ENCODE peak calls at places on chromosomes 1 and 21, in four cellular contexts. H is H1, Z is H9, M is IMR-90. G is an unnamed sample.

GRCh38 chr1:152169356-152170025 is 10.5 kb upstream of the RPTN start:
- DNase-seq in M (no peak), H (no peak), Z (no peak), G (no peak)

GRCh38 chr1:147287133-147287865 is 44.8 kb downstream of the CHD1L start:
- DNase-seq in M (peak), H (no peak), Z (no peak), G (no peak)

GRCh38 chr1:33684346-33685122 is 179.3 kb upstream of the HMGB4 start:
- DNase-seq in Z (no peak), M (no peak), H (no peak), G (no peak)

GRCh38 chr1:153818876-153819275 is 43.7 kb downstream of the SLC27A3 start:
- DNase-seq in H (no peak), Z (no peak), M (no peak), G (no peak)

GRCh38 chr1:226125831-226126230 is 60.7 kb downstream of the ACBD3 start:
- DNase-seq in M (no peak), H (no peak), Z (no peak), G (no peak)

GRCh38 chr1:207825719-207826556 is 74.1 kb downstream of the CD46 start:
- DNase-seq in Z (no peak), M (peak), H (no peak), G (no peak)

GRCh38 chr1:52913537-52913936 is 8.0 kb downstream of the ECHDC2 start:
- DNase-seq in M (no peak), H (peak), Z (peak), G (peak)

GRCh38 chr1:17377325-17377953 is 5.4 kb downstream of the PADI6 start:
- DNase-seq in H (no peak), Z (peak), M (no peak), G (peak)

GRCh38 chr1:240888787-240889048 is 276.8 kb upstream of the GREM2 start:
- DNase-seq in Z (no peak), M (no peak), H (no peak), G (no peak)

GRCh38 chr1:204094262-204095247 is 21.6 kb downstream of the SOX13 start:
- DNase-seq in M (no peak), H (peak), Z (no peak), G (no peak)

GRCh38 chr1:70210820-70211219 is 5.4 kb upstream of the LRRC40 start:
- DNase-seq in M (peak), H (no peak), Z (no peak), G (no peak)

GRCh38 chr1:219507432-219507831 is 105.5 kb downstream of the ZC3H11B start:
- DNase-seq in M (no peak), Z (no peak), H (no peak), G (no peak)

GRCh38 chr1:63557365-63557987 is 34.2 kb downstream of the EFCAB7 start:
- DNase-seq in H (peak), Z (peak), M (peak), G (peak)

GRCh38 chr1:228794810-228795209 is 59.5 kb downstream of the RHOU start:
- DNase-seq in Z (no peak), H (no peak), M (no peak), G (no peak)

GRCh38 chr21:15159382-15160020 is 94.7 kb upstream of the NRIP1 start:
- DNase-seq in M (no peak), H (no peak), Z (no peak), G (peak)

GRCh38 chr1:235990376-235990795 is 74.5 kb downstream of the NID1 start:
- DNase-seq in M (peak), Z (no peak), H (no peak), G (no peak)

GRCh38 chr1:44587796-44588460 is 86.4 kb downstream of the TMEM53 start:
- DNase-seq in M (no peak), H (no peak), Z (no peak), G (no peak)

GRCh38 chr21:32172106-32172505 is 106.7 kb downstream of the MIS18A start:
- DNase-seq in H (no peak), M (no peak), Z (no peak), G (no peak)

GRCh38 chr1:207808911-207809555 is 57.2 kb downstream of the CD46 start:
- DNase-seq in M (no peak), Z (no peak), H (no peak), G (no peak)

GRCh38 chr1:84410328-84411107 is 12.2 kb downstream of the DNASE2B start:
- DNase-seq in Z (no peak), M (no peak), H (no peak), G (no peak)

GRCh38 chr1:223714849-223715709 is 2.7 kb downstream of the CAPN2 start:
- DNase-seq in H (no peak), M (peak), Z (no peak), G (peak)

GRCh38 chr1:52919051-52919719 is 2.4 kb downstream of the ECHDC2 start:
- DNase-seq in M (no peak), Z (no peak), H (no peak), G (no peak)

GRCh38 chr1:60298290-60298689 is 224.7 kb upstream of the C1orf87 start:
- DNase-seq in M (no peak), Z (no peak), H (no peak), G (no peak)

GRCh38 chr1:35663434-35663833 is 22.1 kb upstream of the PSMB2 start:
- DNase-seq in H (no peak), Z (no peak), M (no peak), G (no peak)

GRCh38 chr1:111743679-111744101 is 4.5 kb upstream of the INKA2 start:
- DNase-seq in H (no peak), M (peak), Z (no peak), G (peak)

DNA sequence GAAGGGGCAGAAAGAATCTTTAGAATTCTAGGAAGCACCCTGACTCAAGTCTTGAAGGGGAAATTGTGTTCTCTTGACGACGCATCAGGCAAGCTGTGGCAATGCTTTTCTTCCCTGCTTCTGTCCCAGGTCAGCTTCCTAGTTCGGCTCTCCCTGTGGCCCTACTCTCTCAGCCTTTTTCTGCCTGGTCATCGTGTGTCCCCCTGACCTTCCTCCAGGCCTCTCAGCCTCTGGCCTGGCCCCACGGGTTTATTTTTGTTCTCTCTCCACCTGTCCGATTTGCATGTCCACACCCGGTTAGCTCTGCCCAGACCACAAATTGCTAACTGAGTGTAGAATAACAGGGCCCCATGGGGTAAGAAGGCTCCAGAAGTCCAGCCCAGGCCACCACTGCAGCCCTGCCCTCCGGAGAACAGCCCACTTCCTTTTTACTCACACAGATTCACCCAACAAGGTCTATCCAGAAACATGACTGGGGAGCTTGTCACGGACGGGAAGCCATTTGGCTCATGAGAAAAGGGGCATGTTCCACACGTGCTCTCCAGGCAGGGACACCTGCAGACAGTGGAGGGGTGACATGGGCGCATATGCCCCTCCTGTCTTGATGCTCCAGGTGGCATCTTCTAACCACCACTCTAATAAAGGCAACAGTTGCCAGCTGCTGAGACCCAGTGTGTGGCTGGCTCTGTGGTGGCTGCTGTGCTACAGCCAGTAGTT is 9.8 kb downstream of the KCNN3 start:
- DNase-seq in H (no peak), M (no peak), Z (no peak), G (no peak)
- H2AK5ac ChIP-seq in H (no peak), M (peak), Z (no peak), G (no peak)

DNA sequence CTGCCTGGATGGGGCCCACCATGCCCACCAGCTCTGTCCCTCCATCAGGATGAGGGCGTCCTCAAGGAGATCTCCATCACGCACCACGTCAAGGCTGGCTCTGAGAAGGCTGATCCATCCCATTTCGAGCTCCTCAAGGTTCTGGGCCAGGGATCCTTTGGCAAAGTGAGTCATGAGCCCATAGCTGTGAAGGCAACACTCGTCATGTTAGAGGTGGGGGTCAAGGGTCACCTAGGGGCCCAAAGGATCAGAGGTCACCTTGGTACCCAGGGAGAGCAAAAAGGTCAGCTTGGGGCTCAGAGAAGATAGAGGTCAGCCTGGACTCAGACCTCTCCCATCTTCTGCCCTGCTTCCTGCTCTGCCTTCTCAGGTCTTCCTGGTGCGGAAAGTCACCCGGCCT is 17.3 kb downstream of the RPS6KA1 start:
- DNase-seq in H (no peak), Z (no peak), M (no peak), G (no peak)
- H3K56ac ChIP-seq in H (no peak), Z (no peak), M (no peak), G (no peak)

GRCh38 chr1:16087733-16088132 is 14.3 kb upstream of the FAM131C start:
- DNase-seq in Z (peak), H (no peak), M (no peak), G (no peak)
- H2AK5ac ChIP-seq in Z (no peak), H (peak), M (no peak), G (peak)

DNA sequence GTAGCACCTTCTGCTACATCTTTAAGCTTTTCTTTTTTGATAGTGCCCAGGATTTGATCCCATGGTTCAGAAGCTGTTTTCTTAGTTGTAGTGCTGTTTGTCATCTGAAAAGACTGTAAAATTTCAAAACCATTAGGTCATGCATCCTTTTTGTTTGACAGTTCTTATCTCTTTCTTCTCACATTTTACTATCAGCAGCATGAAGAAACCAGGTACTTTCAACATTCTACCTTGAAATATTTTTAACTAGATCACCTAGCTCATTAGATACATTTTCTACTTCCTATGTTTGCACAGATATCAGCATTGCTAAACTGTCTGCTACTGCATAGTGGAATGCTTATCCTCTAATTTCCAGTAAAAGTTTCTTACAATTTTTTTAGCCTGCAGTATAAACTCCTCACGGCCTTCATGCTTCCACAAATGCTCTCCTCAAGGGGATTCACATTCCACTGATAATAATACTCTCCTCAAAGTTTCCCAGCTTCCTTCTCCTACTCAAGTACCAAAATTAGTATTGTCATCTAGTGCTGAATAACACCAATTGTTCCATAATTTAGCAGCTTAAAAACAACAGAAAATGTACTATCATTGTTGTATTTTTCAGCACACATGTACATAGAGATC is 243.9 kb upstream of the ZRANB2 start:
- DNase-seq in Z (no peak), H (no peak), M (no peak), G (peak)
- H3K56ac ChIP-seq in Z (no peak), H (no peak), M (no peak), G (no peak)